ENCODE peak calls at places on chromosome 4, in nine cellular contexts. H is psoas muscle, D is OCI-LY7, Q is breast epithelium, V is tibial artery, I is fibroblast of lung, F is mucosa of descending colon, C is Caco-2, T is pancreas. L is an unnamed sample. For H3K4me1, the result is how much of the 10 kb centered on the place peaks cover.

GRCh38 chr4:33088713-33089112 is 2368.5 kb downstream of the PCDH7 start:
- DNase-seq in T (no peak), D (no peak), V (no peak), I (peak), F (no peak), Q (no peak), C (no peak), H (no peak), L (no peak)

GRCh38 chr4:88244821-88245579 is 39.4 kb downstream of the PPM1K start:
- DNase-seq in D (peak), H (peak), V (no peak), I (no peak), F (peak), Q (no peak), C (no peak), T (no peak), L (no peak)

GRCh38 chr4:95546866-95547707 is 1.7 kb downstream of the UNC5C start:
- DNase-seq in H (no peak), C (no peak), Q (no peak), I (no peak), F (no peak), D (no peak), T (no peak), V (no peak), L (no peak)

GRCh38 chr4:79977131-79977840 is 95.7 kb downstream of the ANTXR2 start:
- DNase-seq in F (no peak), D (no peak), T (no peak), V (no peak), C (no peak), H (no peak), Q (no peak), I (peak), L (no peak)

GRCh38 chr4:17189322-17189721 is 290.9 kb upstream of the LDB2 start:
- DNase-seq in V (no peak), I (peak), D (no peak), C (no peak), T (no peak), F (no peak), H (no peak), Q (no peak), L (no peak)

GRCh38 chr4:126888968-126889367 is 743.8 kb upstream of the INTU start:
- DNase-seq in H (no peak), T (no peak), Q (no peak), F (no peak), D (no peak), I (peak), V (no peak), C (no peak), L (no peak)

GRCh38 chr4:48173055-48173991 is 39.3 kb upstream of the TXK start:
- DNase-seq in V (no peak), H (no peak), T (no peak), I (peak), F (no peak), C (no peak), Q (no peak), D (no peak), L (no peak)

GRCh38 chr4:41957634-41958033 is 22.4 kb downstream of the TMEM33 start:
- DNase-seq in C (no peak), Q (no peak), H (no peak), F (no peak), I (peak), D (peak), T (no peak), V (no peak), L (no peak)

GRCh38 chr4:26288308-26288982 is 32.4 kb upstream of the RBPJ start:
- DNase-seq in I (peak), T (no peak), H (no peak), F (no peak), D (no peak), Q (no peak), V (no peak), C (no peak), L (no peak)

GRCh38 chr4:140025470-140025869 is 128.5 kb downstream of the MAML3 start:
- DNase-seq in T (no peak), H (no peak), Q (no peak), C (no peak), F (no peak), D (no peak), I (no peak), V (no peak), L (no peak)

GRCh38 chr4:2934077-2934812 is 29.0 kb downstream of the NOP14 start:
- DNase-seq in I (peak), F (peak), H (peak), D (peak), C (peak), V (peak), Q (peak), T (peak), L (peak)

GRCh38 chr4:138894688-138895087 is 120.9 kb upstream of the NOCT start:
- DNase-seq in F (no peak), T (no peak), D (no peak), C (no peak), I (no peak), H (no peak), Q (no peak), V (no peak), L (no peak)

GRCh38 chr4:186936496-186937375 is 213.1 kb upstream of the FAT1 start:
- DNase-seq in F (no peak), I (peak), C (no peak), H (no peak), Q (no peak), V (no peak), T (no peak), D (no peak), L (no peak)

GRCh38 chr4:33628296-33628695 is 2616.0 kb downstream of the ARAP2 start:
- DNase-seq in D (no peak), V (no peak), T (no peak), I (no peak), C (no peak), H (no peak), F (no peak), Q (no peak), L (no peak)

GRCh38 chr4:52657630-52658501 is 1.2 kb downstream of the USP46 start:
- DNase-seq in H (peak), V (no peak), D (peak), Q (no peak), F (peak), T (no peak), I (peak), C (no peak), L (no peak)

GRCh38 chr4:37722000-37722638 is 35.9 kb upstream of the RELL1 start:
- DNase-seq in I (no peak), C (no peak), H (no peak), F (no peak), Q (no peak), V (no peak), T (no peak), D (no peak), L (no peak)

GRCh38 chr4:67885727-67886126 is 1.9 kb upstream of the TMPRSS11D start:
- DNase-seq in C (no peak), Q (no peak), H (no peak), T (no peak), F (no peak), D (no peak), I (peak), V (no peak), L (no peak)

GRCh38 chr4:99669084-99669483 is 11.5 kb upstream of the C4orf54 start:
- DNase-seq in I (no peak), Q (no peak), H (no peak), T (no peak), C (no peak), D (no peak), V (no peak), F (no peak), L (no peak)

GRCh38 chr4:109332926-109333464 is 30.5 kb upstream of the COL25A1 start:
- DNase-seq in Q (no peak), H (no peak), I (no peak), C (no peak), D (peak), F (no peak), V (no peak), T (no peak), L (no peak)

DNA sequence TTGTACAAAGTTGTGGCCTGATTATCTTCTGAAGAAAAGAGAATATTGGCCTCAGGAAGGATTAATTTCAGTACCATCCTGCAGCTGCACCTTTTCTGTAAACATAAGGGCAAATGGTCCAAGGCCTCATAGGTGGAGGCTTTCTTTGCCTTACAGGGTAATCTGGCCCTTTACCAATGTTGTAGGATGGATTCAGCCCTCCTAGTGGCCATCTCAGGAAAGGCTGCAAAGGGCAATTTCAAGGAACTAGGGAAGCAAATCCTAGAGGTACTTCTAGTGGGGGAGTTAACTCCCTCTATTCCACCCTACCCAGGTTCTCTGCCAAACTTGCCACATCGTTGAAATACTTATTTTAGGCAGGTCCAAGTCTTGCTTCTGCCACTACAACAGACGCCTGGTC is 57.6 kb downstream of the UGT2B11 start:
- DNase-seq in I (no peak), Q (no peak), F (no peak), H (no peak), V (no peak), T (no peak), C (no peak), D (no peak), L (no peak)
- TF ChIP-seq CTCF in I (no peak), Q (no peak), F (no peak), H (no peak), V (no peak), T (no peak), C (peak), D (peak), L (no peak)

GRCh38 chr4:98613453-98614075 is 44.8 kb downstream of the TSPAN5 start:
- DNase-seq in F (no peak), V (no peak), H (no peak), Q (no peak), I (no peak), T (no peak), C (no peak), D (no peak), L (no peak)

GRCh38 chr4:98614081-98614480 is 44.3 kb downstream of the TSPAN5 start:
- DNase-seq in T (no peak), V (no peak), H (no peak), C (no peak), F (no peak), Q (no peak), I (no peak), D (no peak), L (no peak)

GRCh38 chr4:98615991-98616390 is 42.4 kb downstream of the TSPAN5 start:
- DNase-seq in H (no peak), F (no peak), C (no peak), Q (no peak), V (no peak), I (no peak), D (no peak), T (no peak), L (no peak)

GRCh38 chr4:98612318-98613250 is 45.8 kb downstream of the TSPAN5 start:
- DNase-seq in H (no peak), T (no peak), Q (no peak), I (no peak), F (no peak), D (no peak), V (no peak), C (no peak), L (no peak)

GRCh38 chr4:98614655-98615054 is 43.8 kb downstream of the TSPAN5 start:
- DNase-seq in I (no peak), F (no peak), V (no peak), Q (no peak), H (no peak), T (no peak), D (no peak), C (no peak), L (no peak)
- H3K4me1 ChIP-seq in I (under half), F (under half), V (under half), Q (under half), H (under half), T (under half), D (under half), C (under half), L (under half)

GRCh38 chr4:75434105-75434504 is 80.1 kb downstream of the RCHY1 start:
- DNase-seq in T (no peak), C (no peak), F (no peak), D (no peak), V (no peak), Q (no peak), I (no peak), H (no peak), L (no peak)

GRCh38 chr4:75429208-75429607 is 85.0 kb downstream of the RCHY1 start:
- DNase-seq in D (no peak), H (no peak), F (no peak), V (no peak), C (no peak), Q (no peak), I (no peak), T (no peak), L (no peak)

GRCh38 chr4:75432683-75433082 is 81.5 kb downstream of the RCHY1 start:
- DNase-seq in D (peak), V (no peak), T (no peak), Q (no peak), F (no peak), C (peak), H (no peak), I (no peak), L (no peak)
- TF ChIP-seq CTCF in D (peak), V (no peak), T (no peak), Q (no peak), F (no peak), C (peak), H (no peak), I (peak), L (no peak)

DNA sequence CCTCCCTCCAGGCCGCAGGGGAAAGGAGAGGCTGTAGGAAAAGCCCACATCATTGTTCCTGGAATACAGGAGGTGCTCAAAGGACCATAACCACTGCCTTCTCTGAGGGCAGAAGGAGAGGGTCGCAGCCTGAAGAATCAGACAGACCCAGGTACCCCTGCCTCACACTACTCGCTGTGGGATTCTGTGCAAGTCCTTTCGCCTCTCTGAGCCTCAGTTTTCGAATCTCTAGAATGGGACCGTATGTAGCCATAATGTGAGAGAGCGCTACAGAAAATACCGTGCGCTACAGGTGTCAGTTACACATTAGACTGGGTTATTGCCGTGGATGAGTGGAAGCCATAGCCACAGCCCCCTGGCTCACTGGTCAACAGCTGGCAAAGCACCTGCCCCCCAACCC is 78.2 kb upstream of the PSAPL1 start:
- DNase-seq in V (no peak), I (no peak), F (no peak), C (no peak), Q (no peak), D (no peak), T (no peak), H (no peak), L (no peak)
- H3K4me1 ChIP-seq in V (under half), I (under half), F (under half), C (under half), Q (under half), D (under half), T (under half), H (under half), L (under half)

GRCh38 chr4:113878718-113879117 is 100.7 kb downstream of the ARSJ start:
- DNase-seq in H (no peak), V (no peak), C (peak), F (no peak), D (peak), Q (no peak), I (peak), T (no peak), L (no peak)
- TF ChIP-seq CTCF in H (no peak), V (no peak), C (peak), F (no peak), D (peak), Q (no peak), I (no peak), T (no peak), L (no peak)

DNA sequence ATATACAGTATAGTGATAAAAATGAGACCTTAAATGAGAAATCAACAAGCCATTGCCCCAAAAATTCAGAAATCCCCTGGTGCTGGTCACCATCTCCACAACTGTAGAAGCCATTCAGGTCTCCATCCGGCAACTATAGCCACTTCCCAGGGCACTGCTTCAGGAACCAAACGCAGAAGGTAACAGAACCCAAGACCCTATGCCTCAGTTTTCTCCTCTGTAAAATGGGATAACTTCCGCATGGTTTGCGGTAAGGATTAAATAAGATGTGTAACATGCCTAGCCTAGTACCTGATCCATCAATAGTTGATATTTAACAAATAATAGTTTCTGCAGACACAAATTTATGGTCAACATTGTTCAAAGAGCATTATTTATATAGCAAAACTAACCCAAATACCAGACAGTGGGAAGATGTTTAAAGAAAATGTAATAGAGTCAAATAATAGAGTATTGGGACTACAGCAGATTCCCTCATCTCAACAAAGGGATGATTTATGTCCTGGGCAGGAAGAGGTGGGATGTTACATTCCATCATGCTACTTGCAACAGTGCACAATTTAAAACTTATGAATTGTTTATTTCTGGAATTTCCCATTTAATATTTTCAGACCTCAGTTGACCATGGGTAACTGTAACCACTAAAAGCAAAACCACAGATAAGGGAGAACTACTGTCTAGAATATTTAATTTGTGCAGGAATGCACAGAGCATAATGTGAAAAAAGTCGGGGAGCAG is 30.0 kb downstream of the IRF2 start:
- DNase-seq in C (no peak), I (no peak), T (no peak), D (no peak), H (no peak), F (no peak), Q (no peak), V (no peak), L (no peak)
- H3K4me1 ChIP-seq in C (under half), I (under half), T (under half), D (under half), H (half or more), F (under half), Q (under half), V (half or more), L (half or more)

GRCh38 chr4:103046416-103047290 is 27.1 kb upstream of the SLC9B1 start:
- DNase-seq in I (peak), F (no peak), T (peak), C (peak), V (no peak), Q (no peak), D (peak), H (no peak), L (no peak)
- TF ChIP-seq CTCF in I (peak), F (peak), T (peak), C (peak), V (peak), Q (no peak), D (peak), H (peak), L (peak)

DNA sequence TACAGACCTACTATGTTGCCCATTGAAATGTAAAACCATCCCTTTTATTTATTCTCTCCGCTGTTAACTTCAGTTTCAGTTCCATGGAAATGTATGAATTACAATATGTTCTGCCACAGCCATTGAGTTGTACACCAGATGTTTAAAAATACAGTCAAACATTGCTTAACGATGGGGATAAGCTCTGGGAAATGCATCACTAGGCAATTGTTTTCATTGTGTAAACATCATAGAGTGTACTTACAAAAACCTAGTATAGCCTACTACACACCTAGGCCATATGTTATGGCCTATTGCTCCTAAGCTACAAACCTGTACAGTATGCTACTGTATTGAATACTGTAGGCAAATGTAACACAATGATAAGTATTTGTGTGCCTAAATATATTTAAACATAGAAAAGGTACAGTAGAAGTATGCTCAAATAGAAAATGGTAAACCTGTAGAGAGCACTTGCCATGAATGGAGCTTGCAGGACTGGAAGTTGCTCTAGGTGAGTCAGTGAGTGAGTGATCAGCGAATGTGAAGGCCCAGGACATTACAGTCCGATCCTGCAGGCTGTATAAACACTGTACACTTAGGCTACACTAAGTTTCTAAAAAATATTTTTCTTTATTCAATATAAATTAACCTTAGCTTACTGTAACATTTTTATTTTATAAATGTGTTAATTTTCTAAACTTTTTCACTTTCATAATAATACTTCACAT is 2.7 kb upstream of the PF4V1 start:
- DNase-seq in T (no peak), D (no peak), I (peak), V (no peak), F (no peak), H (no peak), Q (no peak), C (no peak), L (no peak)
- H3K4me1 ChIP-seq in T (under half), D (under half), I (under half), V (under half), F (under half), H (under half), Q (under half), C (under half), L (under half)

GRCh38 chr4:151409470-151410313 is 716 bp downstream of the FHIP1A start:
- DNase-seq in Q (no peak), C (peak), H (peak), F (peak), V (peak), D (no peak), T (peak), I (no peak), L (no peak)

GRCh38 chr4:151408380-151408629 is 671 bp upstream of the FHIP1A start:
- DNase-seq in H (no peak), Q (no peak), D (no peak), T (no peak), V (no peak), I (no peak), F (no peak), C (no peak), L (no peak)

GRCh38 chr4:151407018-151407417 is 2.0 kb upstream of the FHIP1A start:
- DNase-seq in H (no peak), T (no peak), D (no peak), F (no peak), C (no peak), I (no peak), Q (no peak), V (no peak), L (no peak)

GRCh38 chr4:151408630-151409469 is at the start of gene FHIP1A:
- DNase-seq in T (peak), C (peak), H (peak), Q (peak), V (peak), D (peak), I (peak), F (peak), L (no peak)

GRCh38 chr4:151407466-151408379 is 1.3 kb upstream of the FHIP1A start:
- DNase-seq in F (peak), I (no peak), V (no peak), Q (peak), C (no peak), H (no peak), D (no peak), T (peak), L (no peak)
- TF ChIP-seq CTCF in F (no peak), I (no peak), V (no peak), Q (no peak), C (no peak), H (no peak), D (no peak), T (no peak), L (no peak)